ENCODE peak calls at places on chromosomes 7 and 10, in seven cellular contexts. One of them, this sample, is unnamed.

GRCh38 chr7:125136755-125137547 is 207.3 kb upstream of the POT1 start:
- DNase-seq in stomach: no peak
- DNase-seq in left lung: no peak
- DNase-seq in mucosa of descending colon: no peak
- DNase-seq in cardiac muscle cell: no peak
- DNase-seq in tibial nerve: no peak
- DNase-seq in body of pancreas: no peak
- DNase-seq in this sample: peak; percentile 5

GRCh38 chr7:18082169-18082568 is 54.5 kb upstream of the PRPS1L1 start:
- DNase-seq in tibial nerve: no peak
- DNase-seq in mucosa of descending colon: no peak
- DNase-seq in body of pancreas: no peak
- DNase-seq in left lung: no peak
- DNase-seq in stomach: no peak
- DNase-seq in cardiac muscle cell: no peak
- DNase-seq in this sample: no peak

GRCh38 chr7:27802977-27803376 is 63.0 kb downstream of the TAX1BP1 start:
- DNase-seq in cardiac muscle cell: no peak
- DNase-seq in body of pancreas: no peak
- DNase-seq in mucosa of descending colon: no peak
- DNase-seq in tibial nerve: no peak
- DNase-seq in stomach: no peak
- DNase-seq in left lung: no peak
- DNase-seq in this sample: no peak

GRCh38 chr7:5523052-5523711 is 99.5 kb upstream of the TNRC18 start:
- DNase-seq in mucosa of descending colon: no peak
- DNase-seq in tibial nerve: no peak
- DNase-seq in body of pancreas: no peak
- DNase-seq in left lung: no peak
- DNase-seq in stomach: no peak
- DNase-seq in cardiac muscle cell: peak; percentile 17
- DNase-seq in this sample: peak; percentile 66

GRCh38 chr7:73974101-73974947 is 53.6 kb upstream of the ELN start:
- DNase-seq in cardiac muscle cell: no peak
- DNase-seq in left lung: no peak
- DNase-seq in stomach: no peak
- DNase-seq in tibial nerve: no peak
- DNase-seq in mucosa of descending colon: no peak
- DNase-seq in body of pancreas: no peak
- DNase-seq in this sample: no peak

GRCh38 chr10:104328636-104328915 is 9.7 kb downstream of the ITPRIP start:
- DNase-seq in mucosa of descending colon: no peak
- DNase-seq in stomach: no peak
- DNase-seq in left lung: no peak
- DNase-seq in body of pancreas: no peak
- DNase-seq in cardiac muscle cell: no peak
- DNase-seq in tibial nerve: no peak
- DNase-seq in this sample: no peak

GRCh38 chr10:99875473-99875872 is 93.0 kb downstream of the ABCC2 start:
- DNase-seq in mucosa of descending colon: no peak
- DNase-seq in cardiac muscle cell: no peak
- DNase-seq in left lung: no peak
- DNase-seq in body of pancreas: no peak
- DNase-seq in tibial nerve: no peak
- DNase-seq in stomach: no peak
- DNase-seq in this sample: no peak

GRCh38 chr10:116151076-116151475 is 121.9 kb downstream of the GFRA1 start:
- DNase-seq in body of pancreas: no peak
- DNase-seq in tibial nerve: no peak
- DNase-seq in cardiac muscle cell: no peak
- DNase-seq in mucosa of descending colon: no peak
- DNase-seq in stomach: no peak
- DNase-seq in left lung: no peak
- DNase-seq in this sample: no peak

GRCh38 chr7:138974675-138975237 is 6.4 kb downstream of the KIAA1549 start:
- DNase-seq in body of pancreas: peak; percentile 43
- DNase-seq in cardiac muscle cell: no peak
- DNase-seq in stomach: no peak
- DNase-seq in tibial nerve: no peak
- DNase-seq in mucosa of descending colon: no peak
- DNase-seq in left lung: no peak
- DNase-seq in this sample: no peak

GRCh38 chr7:137671920-137672319 is 174.9 kb downstream of the DGKI start:
- DNase-seq in body of pancreas: no peak
- DNase-seq in tibial nerve: no peak
- DNase-seq in mucosa of descending colon: no peak
- DNase-seq in cardiac muscle cell: no peak
- DNase-seq in stomach: no peak
- DNase-seq in left lung: no peak
- DNase-seq in this sample: no peak

GRCh38 chr7:154568346-154568745 is 434.6 kb downstream of the PAXIP1 start:
- DNase-seq in left lung: no peak
- DNase-seq in mucosa of descending colon: no peak
- DNase-seq in cardiac muscle cell: no peak
- DNase-seq in tibial nerve: no peak
- DNase-seq in stomach: no peak
- DNase-seq in body of pancreas: no peak
- DNase-seq in this sample: no peak

GRCh38 chr10:63628526-63629362 is 107.5 kb downstream of the REEP3 start:
- DNase-seq in tibial nerve: peak; percentile 46
- DNase-seq in cardiac muscle cell: peak; percentile 98
- DNase-seq in left lung: peak; percentile 74
- DNase-seq in stomach: peak; percentile 60
- DNase-seq in body of pancreas: peak; percentile 73
- DNase-seq in mucosa of descending colon: peak; percentile 72
- DNase-seq in this sample: peak; percentile 32

GRCh38 chr10:29692121-29692539 is 57.4 kb upstream of the SVIL start:
- DNase-seq in body of pancreas: no peak
- DNase-seq in mucosa of descending colon: no peak
- DNase-seq in stomach: no peak
- DNase-seq in cardiac muscle cell: peak; percentile 19
- DNase-seq in tibial nerve: no peak
- DNase-seq in left lung: no peak
- DNase-seq in this sample: no peak

GRCh38 chr7:24313777-24314176 is 29.8 kb downstream of the NPY start:
- DNase-seq in left lung: no peak
- DNase-seq in tibial nerve: no peak
- DNase-seq in body of pancreas: no peak
- DNase-seq in stomach: no peak
- DNase-seq in cardiac muscle cell: no peak
- DNase-seq in mucosa of descending colon: no peak
- DNase-seq in this sample: no peak

GRCh38 chr7:24323961-24324480 is 40.0 kb downstream of the NPY start:
- DNase-seq in tibial nerve: no peak
- DNase-seq in cardiac muscle cell: no peak
- DNase-seq in body of pancreas: no peak
- DNase-seq in stomach: no peak
- DNase-seq in left lung: no peak
- DNase-seq in mucosa of descending colon: no peak
- DNase-seq in this sample: no peak

GRCh38 chr7:24319209-24319608 is 35.2 kb downstream of the NPY start:
- DNase-seq in tibial nerve: no peak
- DNase-seq in left lung: no peak
- DNase-seq in body of pancreas: no peak
- DNase-seq in stomach: no peak
- DNase-seq in mucosa of descending colon: no peak
- DNase-seq in cardiac muscle cell: no peak
- DNase-seq in this sample: no peak

GRCh38 chr7:24316340-24316739 is 32.4 kb downstream of the NPY start:
- DNase-seq in cardiac muscle cell: no peak
- DNase-seq in body of pancreas: no peak
- DNase-seq in left lung: no peak
- DNase-seq in tibial nerve: no peak
- DNase-seq in stomach: no peak
- DNase-seq in mucosa of descending colon: no peak
- DNase-seq in this sample: no peak

GRCh38 chr7:24318326-24318725 is 34.3 kb downstream of the NPY start:
- DNase-seq in tibial nerve: no peak
- DNase-seq in body of pancreas: no peak
- DNase-seq in cardiac muscle cell: no peak
- DNase-seq in mucosa of descending colon: no peak
- DNase-seq in left lung: no peak
- DNase-seq in stomach: no peak
- DNase-seq in this sample: no peak
- TF ChIP-seq CTCF in tibial nerve: peak; percentile 29
- TF ChIP-seq CTCF in body of pancreas: no peak
- TF ChIP-seq CTCF in cardiac muscle cell: no peak
- TF ChIP-seq CTCF in mucosa of descending colon: no peak
- TF ChIP-seq CTCF in left lung: no peak
- TF ChIP-seq CTCF in stomach: no peak
- TF ChIP-seq CTCF in this sample: no peak

DNA sequence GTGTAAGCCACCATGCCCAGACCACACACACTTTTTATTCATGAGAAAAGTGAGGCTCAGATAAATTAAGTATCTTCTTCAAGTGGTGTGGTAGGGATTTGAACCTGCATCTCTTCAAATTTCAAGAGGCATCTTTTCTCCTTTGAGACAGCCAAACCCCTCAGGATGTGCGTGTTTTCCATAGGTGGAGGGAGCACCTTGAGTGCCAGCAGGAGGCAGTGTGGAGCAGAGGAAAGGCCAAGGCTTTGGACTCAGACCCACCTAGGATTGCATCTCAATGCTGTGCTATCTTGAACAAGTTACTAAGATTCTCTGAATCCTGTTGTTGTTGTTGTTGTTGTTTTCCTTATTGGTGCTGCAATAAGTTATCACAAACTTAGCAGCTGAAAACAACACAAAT is 40.2 kb upstream of the MYL10 start:
- DNase-seq in body of pancreas: no peak
- DNase-seq in tibial nerve: no peak
- DNase-seq in left lung: no peak
- DNase-seq in stomach: no peak
- DNase-seq in mucosa of descending colon: peak; percentile 46
- DNase-seq in cardiac muscle cell: no peak
- DNase-seq in this sample: no peak
- TF ChIP-seq CTCF in body of pancreas: no peak
- TF ChIP-seq CTCF in tibial nerve: no peak
- TF ChIP-seq CTCF in left lung: no peak
- TF ChIP-seq CTCF in stomach: no peak
- TF ChIP-seq CTCF in mucosa of descending colon: no peak
- TF ChIP-seq CTCF in cardiac muscle cell: peak; percentile 23
- TF ChIP-seq CTCF in this sample: no peak

GRCh38 chr7:128862571-128863432 is at the start of gene ATP6V1F:
- DNase-seq in stomach: peak; percentile 99
- DNase-seq in tibial nerve: peak; percentile 96
- DNase-seq in body of pancreas: peak; percentile 98
- DNase-seq in mucosa of descending colon: peak; percentile 99
- DNase-seq in left lung: peak; percentile 97
- DNase-seq in cardiac muscle cell: peak; percentile 97
- DNase-seq in this sample: peak; percentile 98

GRCh38 chr7:128865303-128865702 is 2.6 kb downstream of the ATP6V1F start:
- DNase-seq in mucosa of descending colon: no peak
- DNase-seq in body of pancreas: no peak
- DNase-seq in tibial nerve: no peak
- DNase-seq in cardiac muscle cell: no peak
- DNase-seq in left lung: no peak
- DNase-seq in stomach: no peak
- DNase-seq in this sample: no peak

GRCh38 chr7:128861957-128862570 is 592 bp upstream of the ATP6V1F start:
- DNase-seq in body of pancreas: no peak
- DNase-seq in tibial nerve: no peak
- DNase-seq in left lung: no peak
- DNase-seq in mucosa of descending colon: no peak
- DNase-seq in stomach: no peak
- DNase-seq in cardiac muscle cell: no peak
- DNase-seq in this sample: no peak

GRCh38 chr7:128865996-128866877 is 3.6 kb downstream of the ATP6V1F start:
- DNase-seq in body of pancreas: no peak
- DNase-seq in stomach: no peak
- DNase-seq in left lung: no peak
- DNase-seq in cardiac muscle cell: no peak
- DNase-seq in mucosa of descending colon: no peak
- DNase-seq in tibial nerve: no peak
- DNase-seq in this sample: no peak

GRCh38 chr7:128863433-128863989 is 855 bp downstream of the ATP6V1F start:
- DNase-seq in stomach: peak; percentile 42
- DNase-seq in mucosa of descending colon: peak; percentile 57
- DNase-seq in left lung: no peak
- DNase-seq in cardiac muscle cell: peak; percentile 67
- DNase-seq in body of pancreas: peak; percentile 55
- DNase-seq in tibial nerve: no peak
- DNase-seq in this sample: peak; percentile 67
- TF ChIP-seq CTCF in stomach: peak; percentile 31
- TF ChIP-seq CTCF in mucosa of descending colon: no peak
- TF ChIP-seq CTCF in left lung: peak; percentile 21
- TF ChIP-seq CTCF in cardiac muscle cell: peak; percentile 61
- TF ChIP-seq CTCF in body of pancreas: peak; percentile 18
- TF ChIP-seq CTCF in tibial nerve: peak; percentile 42
- TF ChIP-seq CTCF in this sample: peak; percentile 56

GRCh38 chr7:100358857-100359212 is 918 bp downstream of the PILRB start:
- DNase-seq in tibial nerve: no peak
- DNase-seq in stomach: no peak
- DNase-seq in cardiac muscle cell: no peak
- DNase-seq in left lung: no peak
- DNase-seq in mucosa of descending colon: no peak
- DNase-seq in body of pancreas: no peak
- DNase-seq in this sample: no peak

GRCh38 chr7:100357131-100357561 is 771 bp upstream of the PILRB start:
- DNase-seq in left lung: no peak
- DNase-seq in cardiac muscle cell: no peak
- DNase-seq in stomach: no peak
- DNase-seq in tibial nerve: no peak
- DNase-seq in body of pancreas: no peak
- DNase-seq in mucosa of descending colon: no peak
- DNase-seq in this sample: no peak

GRCh38 chr7:100356416-100357068 is 1.4 kb upstream of the PILRB start:
- DNase-seq in mucosa of descending colon: no peak
- DNase-seq in body of pancreas: no peak
- DNase-seq in left lung: no peak
- DNase-seq in tibial nerve: no peak
- DNase-seq in stomach: no peak
- DNase-seq in cardiac muscle cell: no peak
- DNase-seq in this sample: no peak

GRCh38 chr7:100360102-100360607 is 2.2 kb downstream of the PILRB start:
- DNase-seq in cardiac muscle cell: no peak
- DNase-seq in mucosa of descending colon: no peak
- DNase-seq in stomach: no peak
- DNase-seq in left lung: no peak
- DNase-seq in body of pancreas: no peak
- DNase-seq in tibial nerve: no peak
- DNase-seq in this sample: no peak

DNA sequence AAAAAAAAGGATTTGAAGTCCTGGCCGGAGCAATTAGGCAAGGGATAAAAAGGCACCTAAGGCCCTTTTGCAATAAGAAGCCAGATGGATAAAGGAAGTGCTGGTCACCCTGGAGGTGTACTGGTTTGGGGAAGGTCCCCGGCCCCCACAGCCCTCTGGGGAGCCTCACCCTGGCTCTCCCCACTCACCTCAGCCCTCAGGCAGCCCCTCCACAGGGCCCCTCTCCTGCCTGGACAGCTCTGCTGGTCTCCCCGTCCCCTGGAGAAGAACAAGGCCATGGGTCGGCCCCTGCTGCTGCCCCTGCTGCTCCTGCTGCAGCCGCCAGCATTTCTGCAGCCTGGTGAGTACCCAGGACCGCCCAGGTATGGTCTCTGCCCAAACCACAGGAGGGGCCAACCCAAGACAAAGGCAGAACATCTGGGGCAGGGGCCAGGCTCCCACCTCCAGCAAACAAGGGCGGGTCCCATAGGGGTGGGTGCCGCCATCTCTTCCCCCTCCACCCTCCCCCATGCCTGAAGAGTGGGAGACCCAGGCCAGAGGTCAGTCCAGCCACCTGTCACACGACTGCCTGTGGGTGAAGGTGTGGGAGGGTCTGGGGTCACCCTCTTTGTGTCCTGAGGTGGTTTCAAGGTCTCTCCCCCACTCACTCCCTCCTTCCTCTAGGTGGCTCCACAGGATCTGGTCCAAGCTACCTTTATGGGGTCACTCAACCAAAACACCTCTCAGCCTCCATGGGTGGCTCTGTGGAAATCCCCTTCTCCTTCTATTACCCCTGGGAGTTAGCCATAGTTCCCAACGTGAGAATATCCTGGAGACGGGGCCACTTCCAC is at the start of gene PILRB:
- DNase-seq in mucosa of descending colon: no peak
- DNase-seq in left lung: no peak
- DNase-seq in tibial nerve: no peak
- DNase-seq in stomach: no peak
- DNase-seq in cardiac muscle cell: no peak
- DNase-seq in body of pancreas: no peak
- DNase-seq in this sample: no peak
- TF ChIP-seq CTCF in mucosa of descending colon: no peak
- TF ChIP-seq CTCF in left lung: no peak
- TF ChIP-seq CTCF in tibial nerve: no peak
- TF ChIP-seq CTCF in stomach: no peak
- TF ChIP-seq CTCF in cardiac muscle cell: peak; percentile 7
- TF ChIP-seq CTCF in body of pancreas: no peak
- TF ChIP-seq CTCF in this sample: no peak

This sample was measured in Calu3.